ENCODE peak calls at places on chromosomes 2 and 18, in six cellular contexts. O is cardiac septum; Q is Peyer's patch; A is WERI-Rb-1; T is T-helper 22 cell; W is stimulated activated CD4-positive, alpha-beta T cell treated with anti-CD3 and anti-CD28 coated beads, Interleukin-1b, Interleukin-23, amount 100 ng/mL, for 24 hours. G is an unnamed sample.

GRCh38 chr2:69196327-69197117 is 183.5 kb downstream of the ANTXR1 start:
- DNase-seq in Q (no peak), W (no peak), T (no peak), A (no peak), O (no peak), G (no peak)

GRCh38 chr2:47259829-47260228 is 104.7 kb upstream of the STPG4 start:
- DNase-seq in W (no peak), T (no peak), A (no peak), Q (no peak), O (no peak), G (no peak)

GRCh38 chr2:64448069-64448468 is 5.9 kb upstream of the LGALSL start:
- DNase-seq in W (no peak), Q (no peak), A (no peak), T (no peak), O (no peak), G (no peak)

GRCh38 chr2:11559066-11559785 is 25.4 kb downstream of the GREB1 start:
- DNase-seq in Q (no peak), A (no peak), T (no peak), W (no peak), O (peak), G (no peak)

GRCh38 chr18:13217466-13217961 is 1.0 kb upstream of the LDLRAD4 start:
- DNase-seq in T (peak), O (no peak), A (peak), Q (no peak), W (peak), G (no peak)

GRCh38 chr18:7870855-7871254 is 303.7 kb downstream of the PTPRM start:
- DNase-seq in W (no peak), O (no peak), Q (no peak), A (no peak), T (no peak), G (no peak)

GRCh38 chr2:3927031-3927430 is 223.7 kb downstream of the DCDC2C start:
- DNase-seq in A (no peak), W (no peak), T (no peak), Q (no peak), O (no peak), G (no peak)

GRCh38 chr18:59087391-59087790 is 52.3 kb upstream of the SEC11C start:
- DNase-seq in A (no peak), Q (no peak), T (no peak), O (no peak), W (no peak), G (no peak)

GRCh38 chr2:189540551-189540950 is 40.0 kb downstream of the SLC40A1 start:
- DNase-seq in A (no peak), O (no peak), T (no peak), Q (no peak), W (no peak), G (no peak)

G was measured in NCI-H1930.